ENCODE peak calls at places on chromosomes 1 and 21, in six cellular contexts. One of them, this sample, is unnamed. For H3K4me1 and H3K27me3, the result is how much of the 10 kb centered on the place peaks cover.

GRCh38 chr1:55418208-55418607 is 203.0 kb upstream of the USP24 start:
- DNase-seq in Panc1: no peak
- DNase-seq in cardiac muscle cell: no peak
- DNase-seq in ovary: no peak
- DNase-seq in tibial artery: no peak
- DNase-seq in CD4-positive, CD25-positive, alpha-beta regulatory T cell: no peak
- DNase-seq in this sample: no peak

GRCh38 chr1:201890806-201891450 is 2.2 kb downstream of the SHISA4 start:
- DNase-seq in tibial artery: peak
- DNase-seq in ovary: no peak
- DNase-seq in cardiac muscle cell: no peak
- DNase-seq in CD4-positive, CD25-positive, alpha-beta regulatory T cell: no peak
- DNase-seq in Panc1: no peak
- DNase-seq in this sample: no peak

GRCh38 chr21:37331411-37331810 is 35.2 kb upstream of the DYRK1A start:
- DNase-seq in ovary: no peak
- DNase-seq in CD4-positive, CD25-positive, alpha-beta regulatory T cell: no peak
- DNase-seq in Panc1: no peak
- DNase-seq in cardiac muscle cell: no peak
- DNase-seq in tibial artery: no peak
- DNase-seq in this sample: no peak

GRCh38 chr1:219247441-219247840 is 73.8 kb downstream of the LYPLAL1 start:
- DNase-seq in CD4-positive, CD25-positive, alpha-beta regulatory T cell: no peak
- DNase-seq in cardiac muscle cell: no peak
- DNase-seq in tibial artery: no peak
- DNase-seq in ovary: no peak
- DNase-seq in Panc1: no peak
- DNase-seq in this sample: no peak

GRCh38 chr1:27364696-27365371 is 1.9 kb downstream of the MAP3K6 start:
- DNase-seq in ovary: no peak
- DNase-seq in Panc1: no peak
- DNase-seq in tibial artery: no peak
- DNase-seq in CD4-positive, CD25-positive, alpha-beta regulatory T cell: no peak
- DNase-seq in cardiac muscle cell: no peak
- DNase-seq in this sample: no peak

GRCh38 chr1:172948457-172948856 is 102.3 kb downstream of the TNFSF18 start:
- DNase-seq in tibial artery: no peak
- DNase-seq in Panc1: no peak
- DNase-seq in cardiac muscle cell: no peak
- DNase-seq in ovary: no peak
- DNase-seq in CD4-positive, CD25-positive, alpha-beta regulatory T cell: no peak
- DNase-seq in this sample: no peak

GRCh38 chr21:36708512-36709029 is 9.7 kb downstream of the SIM2 start:
- DNase-seq in ovary: no peak
- DNase-seq in cardiac muscle cell: no peak
- DNase-seq in CD4-positive, CD25-positive, alpha-beta regulatory T cell: no peak
- DNase-seq in Panc1: no peak
- DNase-seq in tibial artery: peak
- DNase-seq in this sample: no peak

GRCh38 chr1:101153692-101154091 is 83.1 kb upstream of the S1PR1 start:
- DNase-seq in tibial artery: no peak
- DNase-seq in CD4-positive, CD25-positive, alpha-beta regulatory T cell: no peak
- DNase-seq in ovary: no peak
- DNase-seq in cardiac muscle cell: no peak
- DNase-seq in Panc1: no peak
- DNase-seq in this sample: no peak

GRCh38 chr1:52920791-52921291 is 699 bp downstream of the ECHDC2 start:
- DNase-seq in Panc1: no peak
- DNase-seq in tibial artery: peak
- DNase-seq in cardiac muscle cell: no peak
- DNase-seq in ovary: peak
- DNase-seq in CD4-positive, CD25-positive, alpha-beta regulatory T cell: no peak
- DNase-seq in this sample: no peak

GRCh38 chr21:39169906-39170305 is 13.3 kb downstream of the PSMG1 start:
- DNase-seq in ovary: no peak
- DNase-seq in cardiac muscle cell: no peak
- DNase-seq in CD4-positive, CD25-positive, alpha-beta regulatory T cell: no peak
- DNase-seq in tibial artery: no peak
- DNase-seq in Panc1: no peak
- DNase-seq in this sample: no peak

GRCh38 chr21:39173999-39174398 is 9.3 kb downstream of the PSMG1 start:
- DNase-seq in ovary: no peak
- DNase-seq in Panc1: no peak
- DNase-seq in tibial artery: no peak
- DNase-seq in cardiac muscle cell: no peak
- DNase-seq in CD4-positive, CD25-positive, alpha-beta regulatory T cell: no peak
- DNase-seq in this sample: no peak

GRCh38 chr21:39164523-39164922 is 18.7 kb downstream of the PSMG1 start:
- DNase-seq in Panc1: no peak
- DNase-seq in tibial artery: no peak
- DNase-seq in cardiac muscle cell: no peak
- DNase-seq in ovary: no peak
- DNase-seq in CD4-positive, CD25-positive, alpha-beta regulatory T cell: no peak
- DNase-seq in this sample: no peak

DNA sequence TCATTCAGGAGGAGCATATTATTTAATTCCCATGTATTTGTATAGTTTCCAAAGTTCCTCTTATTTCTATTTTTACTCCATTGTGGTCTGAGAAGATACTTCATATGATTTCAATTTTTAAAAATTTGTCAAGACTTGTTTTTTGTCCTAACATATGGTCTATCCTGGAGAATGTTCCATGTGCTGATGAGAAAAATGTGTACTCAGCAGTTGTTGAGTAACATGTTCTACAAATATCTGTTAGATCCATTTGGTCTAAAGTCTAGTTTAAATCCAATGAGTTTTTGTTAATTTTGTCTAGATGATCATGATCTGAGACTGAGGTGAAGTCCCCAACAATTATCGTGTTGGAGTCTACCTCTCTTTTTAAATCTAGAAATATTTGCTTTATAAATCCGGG is 14.5 kb downstream of the PSMG1 start:
- DNase-seq in tibial artery: no peak
- DNase-seq in ovary: no peak
- DNase-seq in Panc1: no peak
- DNase-seq in CD4-positive, CD25-positive, alpha-beta regulatory T cell: no peak
- DNase-seq in cardiac muscle cell: no peak
- DNase-seq in this sample: no peak
- H3K4me1 ChIP-seq in tibial artery: under half
- H3K4me1 ChIP-seq in ovary: under half
- H3K4me1 ChIP-seq in Panc1: under half
- H3K4me1 ChIP-seq in CD4-positive, CD25-positive, alpha-beta regulatory T cell: under half
- H3K4me1 ChIP-seq in cardiac muscle cell: under half
- H3K4me1 ChIP-seq in this sample: under half

GRCh38 chr1:224617410-224618361 is 1.6 kb downstream of the CNIH3 start:
- DNase-seq in ovary: no peak
- DNase-seq in cardiac muscle cell: no peak
- DNase-seq in CD4-positive, CD25-positive, alpha-beta regulatory T cell: no peak
- DNase-seq in Panc1: no peak
- DNase-seq in tibial artery: no peak
- DNase-seq in this sample: no peak
- H3K27me3 ChIP-seq in ovary: under half
- H3K27me3 ChIP-seq in cardiac muscle cell: half or more
- H3K27me3 ChIP-seq in CD4-positive, CD25-positive, alpha-beta regulatory T cell: under half
- H3K27me3 ChIP-seq in Panc1: under half
- H3K27me3 ChIP-seq in tibial artery: half or more
- H3K27me3 ChIP-seq in this sample: under half

GRCh38 chr1:9245230-9245619 is 10.7 kb downstream of the H6PD start:
- DNase-seq in tibial artery: no peak
- DNase-seq in ovary: peak
- DNase-seq in CD4-positive, CD25-positive, alpha-beta regulatory T cell: no peak
- DNase-seq in Panc1: no peak
- DNase-seq in cardiac muscle cell: no peak
- DNase-seq in this sample: no peak
- H3K4me1 ChIP-seq in tibial artery: half or more
- H3K4me1 ChIP-seq in ovary: half or more
- H3K4me1 ChIP-seq in CD4-positive, CD25-positive, alpha-beta regulatory T cell: under half
- H3K4me1 ChIP-seq in Panc1: under half
- H3K4me1 ChIP-seq in cardiac muscle cell: under half
- H3K4me1 ChIP-seq in this sample: under half

DNA sequence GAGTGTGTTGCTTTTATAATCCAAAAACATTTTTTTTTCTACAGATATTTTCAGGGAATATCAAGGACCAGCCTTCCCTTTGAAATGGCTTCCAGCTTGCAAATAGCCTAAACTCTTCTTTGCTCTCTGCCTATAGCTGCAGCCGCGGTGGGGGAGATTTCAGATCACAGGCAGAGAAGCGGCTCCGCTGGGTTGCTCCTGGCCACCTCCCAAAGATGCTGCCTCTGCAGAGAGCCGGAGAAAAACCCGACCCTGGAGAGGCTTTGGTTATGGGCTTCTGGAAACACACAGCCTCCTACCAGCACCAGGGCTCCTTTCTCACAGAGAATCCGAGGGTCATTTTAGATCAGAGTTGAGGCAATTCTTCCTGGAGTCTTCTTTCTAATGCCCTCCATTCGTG is 18.6 kb upstream of the PAX7 start:
- DNase-seq in CD4-positive, CD25-positive, alpha-beta regulatory T cell: no peak
- DNase-seq in Panc1: no peak
- DNase-seq in tibial artery: peak
- DNase-seq in cardiac muscle cell: no peak
- DNase-seq in ovary: no peak
- DNase-seq in this sample: no peak
- H3K27me3 ChIP-seq in CD4-positive, CD25-positive, alpha-beta regulatory T cell: under half
- H3K27me3 ChIP-seq in Panc1: under half
- H3K27me3 ChIP-seq in tibial artery: half or more
- H3K27me3 ChIP-seq in cardiac muscle cell: half or more
- H3K27me3 ChIP-seq in ovary: under half
- H3K27me3 ChIP-seq in this sample: under half

This sample was measured in lung.